ENCODE peak calls at places on chromosomes 5 and 9, in five cellular contexts. D is activated T-cell treated with anti-CD3 and anti-CD28 coated beads for 24 hours; S is effector CD4-positive, alpha-beta T cell; J is activated gamma-delta T cell treated with Interleukin-2 at 50 U/mL for 16 hours; Y is activated effector memory CD4-positive, alpha-beta T cell treated with anti-CD3 and anti-CD28 coated beads, Interleukin-2, amount 50 U/mL, for 16 hours. B is an unnamed sample.

GRCh38 chr5:67935908-67936573 is 279.5 kb upstream of the PIK3R1 start:
- DNase-seq in D (no peak), S (no peak), J (no peak), Y (no peak), B (no peak)

GRCh38 chr5:43221502-43221901 is 29.5 kb downstream of the NIM1K start:
- DNase-seq in D (no peak), S (no peak), J (no peak), Y (no peak), B (no peak)

GRCh38 chr9:120713257-120714087 is 798 bp downstream of the MEGF9 start:
- DNase-seq in D (no peak), S (peak), J (peak), Y (peak), B (peak)

GRCh38 chr5:169474226-169474625 is 109.3 kb upstream of the SPDL1 start:
- DNase-seq in D (no peak), S (no peak), J (no peak), Y (no peak), B (no peak)

GRCh38 chr9:2242778-2243395 is 227.7 kb downstream of the SMARCA2 start:
- DNase-seq in D (no peak), S (no peak), J (no peak), Y (no peak), B (peak)

GRCh38 chr5:135635471-135635870 is 56.7 kb upstream of the CXCL14 start:
- DNase-seq in D (no peak), S (no peak), J (no peak), Y (no peak), B (no peak)

GRCh38 chr5:17355585-17356346 is 138.3 kb downstream of the BASP1 start:
- DNase-seq in D (no peak), S (no peak), J (no peak), Y (no peak), B (no peak)

GRCh38 chr9:87545858-87546257 is 48.2 kb downstream of the DAPK1 start:
- DNase-seq in D (no peak), S (no peak), J (no peak), Y (no peak), B (no peak)

GRCh38 chr9:131348631-131349521 is 45.0 kb upstream of the PRRC2B start:
- DNase-seq in D (no peak), S (no peak), J (no peak), Y (no peak), B (no peak)

GRCh38 chr9:93520523-93520922 is 55.9 kb upstream of the PHF2 start:
- DNase-seq in D (no peak), S (no peak), J (no peak), Y (no peak), B (no peak)

GRCh38 chr5:132704875-132705274 is 31.1 kb downstream of the IL4 start:
- DNase-seq in D (no peak), S (no peak), J (no peak), Y (no peak), B (no peak)

GRCh38 chr5:141543053-141543452 is 54.2 kb downstream of the PCDHGC5 start:
- DNase-seq in D (no peak), S (no peak), J (no peak), Y (no peak), B (no peak)

GRCh38 chr9:133428579-133429215 is 6.5 kb downstream of the ADAMTS13 start:
- DNase-seq in D (no peak), S (no peak), J (no peak), Y (no peak), B (peak)

GRCh38 chr9:135244271-135244691 is 156.8 kb downstream of the OLFM1 start:
- DNase-seq in D (no peak), S (no peak), J (no peak), Y (no peak), B (peak)

GRCh38 chr5:90301248-90301647 is 108.3 kb downstream of the CETN3 start:
- DNase-seq in D (no peak), S (no peak), J (no peak), Y (no peak), B (no peak)

GRCh38 chr9:127204771-127205470 is 59.7 kb upstream of the GARNL3 start:
- DNase-seq in D (no peak), S (no peak), J (no peak), Y (no peak), B (no peak)

GRCh38 chr9:69678843-69679538 is 6.8 kb upstream of the APBA1 start:
- DNase-seq in D (no peak), S (no peak), J (no peak), Y (no peak), B (no peak)

GRCh38 chr5:96434201-96434645 is 1.2 kb upstream of the PCSK1 start:
- DNase-seq in D (no peak), S (no peak), J (peak), Y (peak), B (peak)

GRCh38 chr9:99003308-99003707 is 59.6 kb downstream of the COL15A1 start:
- DNase-seq in D (no peak), S (no peak), J (no peak), Y (no peak), B (no peak)